ENCODE peak calls at places on chromosome 11, in four cellular contexts. One of them, this sample, is unnamed.

GRCh38 chr11:133576351-133576750 is 44.0 kb upstream of the OPCML start:
- DNase-seq in NCI-H2029: no peak
- DNase-seq in fibroblast of mammary gland: no peak
- DNase-seq in putamen: no peak
- DNase-seq in this sample: no peak

GRCh38 chr11:69280994-69281393 is 13.0 kb upstream of the MYEOV start:
- DNase-seq in NCI-H2029: no peak
- DNase-seq in fibroblast of mammary gland: peak; percentile 85
- DNase-seq in putamen: no peak
- DNase-seq in this sample: no peak

GRCh38 chr11:126352934-126353801 is 2.3 kb upstream of the ST3GAL4 start:
- DNase-seq in NCI-H2029: no peak
- DNase-seq in fibroblast of mammary gland: peak; percentile 86
- DNase-seq in putamen: no peak
- DNase-seq in this sample: no peak

GRCh38 chr11:113305440-113306336 is 8.7 kb upstream of the TTC12 start:
- DNase-seq in NCI-H2029: peak; percentile 76
- DNase-seq in putamen: peak; percentile 65
- DNase-seq in fibroblast of mammary gland: peak; percentile 64
- DNase-seq in this sample: peak; percentile 32

GRCh38 chr11:128400382-128401203 is 186.8 kb downstream of the ETS1 start:
- DNase-seq in fibroblast of mammary gland: peak; percentile 85
- DNase-seq in NCI-H2029: no peak
- DNase-seq in putamen: no peak
- DNase-seq in this sample: no peak

GRCh38 chr11:75445315-75445953 is 12.4 kb upstream of the KLHL35 start:
- DNase-seq in NCI-H2029: peak; percentile 52
- DNase-seq in fibroblast of mammary gland: peak; percentile 43
- DNase-seq in putamen: peak; percentile 39
- DNase-seq in this sample: no peak

GRCh38 chr11:34214961-34215805 is 109.8 kb downstream of the NAT10 start:
- DNase-seq in NCI-H2029: no peak
- DNase-seq in putamen: no peak
- DNase-seq in fibroblast of mammary gland: peak; percentile 76
- DNase-seq in this sample: no peak

GRCh38 chr11:47797633-47798032 is 30.5 kb upstream of the FNBP4 start:
- DNase-seq in fibroblast of mammary gland: peak; percentile 86
- DNase-seq in putamen: no peak
- DNase-seq in NCI-H2029: no peak
- DNase-seq in this sample: no peak

GRCh38 chr11:37372667-37373066 is 774.6 kb upstream of the RAG2 start:
- DNase-seq in putamen: no peak
- DNase-seq in fibroblast of mammary gland: no peak
- DNase-seq in NCI-H2029: no peak
- DNase-seq in this sample: no peak

GRCh38 chr11:130166457-130166784 is 6.8 kb downstream of the ST14 start:
- DNase-seq in NCI-H2029: peak; percentile 30
- DNase-seq in fibroblast of mammary gland: peak; percentile 99
- DNase-seq in putamen: no peak
- DNase-seq in this sample: no peak

GRCh38 chr11:64874308-64874707 is 4.1 kb downstream of the EHD1 start:
- DNase-seq in fibroblast of mammary gland: no peak
- DNase-seq in NCI-H2029: no peak
- DNase-seq in putamen: peak; percentile 76
- DNase-seq in this sample: no peak

GRCh38 chr11:120516461-120517389 is 5.2 kb downstream of the GRIK4 start:
- DNase-seq in fibroblast of mammary gland: no peak
- DNase-seq in putamen: no peak
- DNase-seq in NCI-H2029: peak; percentile 42
- DNase-seq in this sample: peak; percentile 58

GRCh38 chr11:57160665-57161064 is 21.1 kb upstream of the LRRC55 start:
- DNase-seq in NCI-H2029: no peak
- DNase-seq in fibroblast of mammary gland: no peak
- DNase-seq in putamen: no peak
- DNase-seq in this sample: no peak

GRCh38 chr11:86043765-86044534 is 24.9 kb downstream of the PICALM start:
- DNase-seq in putamen: peak; percentile 63
- DNase-seq in NCI-H2029: no peak
- DNase-seq in fibroblast of mammary gland: no peak
- DNase-seq in this sample: no peak

GRCh38 chr11:114551060-114551459 is 8.6 kb downstream of the NXPE1 start:
- DNase-seq in NCI-H2029: no peak
- DNase-seq in putamen: no peak
- DNase-seq in fibroblast of mammary gland: no peak
- DNase-seq in this sample: no peak

GRCh38 chr11:84714316-84714780 is 912.8 kb downstream of the DLG2 start:
- DNase-seq in putamen: no peak
- DNase-seq in fibroblast of mammary gland: peak; percentile 53
- DNase-seq in NCI-H2029: peak; percentile 39
- DNase-seq in this sample: no peak

GRCh38 chr11:1919428-1920127 is at the start of gene TNNT3:
- DNase-seq in NCI-H2029: no peak
- DNase-seq in putamen: no peak
- DNase-seq in fibroblast of mammary gland: no peak
- DNase-seq in this sample: no peak

GRCh38 chr11:18563090-18563730 is 25.3 kb downstream of the UEVLD start:
- DNase-seq in NCI-H2029: no peak
- DNase-seq in putamen: no peak
- DNase-seq in fibroblast of mammary gland: peak; percentile 26
- DNase-seq in this sample: no peak

GRCh38 chr11:122180435-122180834 is 64.4 kb upstream of the BLID start:
- DNase-seq in fibroblast of mammary gland: peak; percentile 100
- DNase-seq in NCI-H2029: no peak
- DNase-seq in putamen: no peak
- DNase-seq in this sample: no peak

GRCh38 chr11:115623021-115623451 is 118.8 kb upstream of the CADM1 start:
- DNase-seq in putamen: no peak
- DNase-seq in NCI-H2029: no peak
- DNase-seq in fibroblast of mammary gland: peak; percentile 62
- DNase-seq in this sample: no peak

GRCh38 chr11:131203041-131203440 is 167.4 kb upstream of the NTM start:
- DNase-seq in putamen: no peak
- DNase-seq in NCI-H2029: no peak
- DNase-seq in fibroblast of mammary gland: no peak
- DNase-seq in this sample: no peak

GRCh38 chr11:29173660-29174062 is 843.2 kb downstream of the KCNA4 start:
- DNase-seq in fibroblast of mammary gland: peak; percentile 10
- DNase-seq in putamen: no peak
- DNase-seq in NCI-H2029: no peak
- DNase-seq in this sample: no peak

GRCh38 chr11:20355221-20356219 is 8.0 kb upstream of the HTATIP2 start:
- DNase-seq in NCI-H2029: no peak
- DNase-seq in putamen: no peak
- DNase-seq in fibroblast of mammary gland: peak; percentile 53
- DNase-seq in this sample: peak; percentile 18

GRCh38 chr11:105132716-105133511 is 6.7 kb downstream of the CARD18 start:
- DNase-seq in NCI-H2029: no peak
- DNase-seq in fibroblast of mammary gland: peak; percentile 77
- DNase-seq in putamen: no peak
- DNase-seq in this sample: no peak

GRCh38 chr11:79081441-79082124 is 359.2 kb downstream of the TENM4 start:
- DNase-seq in NCI-H2029: no peak
- DNase-seq in fibroblast of mammary gland: peak; percentile 46
- DNase-seq in putamen: peak; percentile 55
- DNase-seq in this sample: no peak

GRCh38 chr11:88122956-88123355 is 52.3 kb downstream of the RAB38 start:
- DNase-seq in putamen: no peak
- DNase-seq in fibroblast of mammary gland: no peak
- DNase-seq in NCI-H2029: no peak
- DNase-seq in this sample: no peak

GRCh38 chr11:19577391-19577831 is 135.2 kb upstream of the NAV2 start:
- DNase-seq in NCI-H2029: no peak
- DNase-seq in putamen: no peak
- DNase-seq in fibroblast of mammary gland: no peak
- DNase-seq in this sample: peak; percentile 56

GRCh38 chr11:76266269-76266668 is 60.0 kb upstream of the WNT11 start:
- DNase-seq in fibroblast of mammary gland: peak; percentile 84
- DNase-seq in putamen: no peak
- DNase-seq in NCI-H2029: no peak
- DNase-seq in this sample: no peak